ENCODE peak calls at places on chromosomes 13 and 19, in eight cellular contexts. One of them, this sample, is unnamed. For H3K27me3, the result is how much of the 10 kb centered on the place peaks cover.

GRCh38 chr19:34179066-34179465 is 6.8 kb downstream of the LSM14A start:
- DNase-seq in naive thymus-derived CD4-positive, alpha-beta T cell: no peak
- DNase-seq in CD8-positive, alpha-beta T cell: no peak
- DNase-seq in aorta: no peak
- DNase-seq in tibial artery: no peak
- DNase-seq in CD4-positive, alpha-beta T cell: no peak
- DNase-seq in mammary epithelial cell: no peak
- DNase-seq in CD8-positive, alpha-beta memory T cell: no peak
- DNase-seq in this sample: no peak

GRCh38 chr13:106587787-106588186 is 19.9 kb upstream of the ARGLU1 start:
- DNase-seq in naive thymus-derived CD4-positive, alpha-beta T cell: no peak
- DNase-seq in CD8-positive, alpha-beta T cell: no peak
- DNase-seq in aorta: no peak
- DNase-seq in tibial artery: no peak
- DNase-seq in CD4-positive, alpha-beta T cell: no peak
- DNase-seq in mammary epithelial cell: no peak
- DNase-seq in CD8-positive, alpha-beta memory T cell: no peak
- DNase-seq in this sample: no peak

GRCh38 chr19:6402834-6403608 is 10.1 kb upstream of the GTF2F1 start:
- DNase-seq in naive thymus-derived CD4-positive, alpha-beta T cell: no peak
- DNase-seq in CD8-positive, alpha-beta T cell: no peak
- DNase-seq in aorta: no peak
- DNase-seq in tibial artery: no peak
- DNase-seq in CD4-positive, alpha-beta T cell: no peak
- DNase-seq in mammary epithelial cell: no peak
- DNase-seq in CD8-positive, alpha-beta memory T cell: no peak
- DNase-seq in this sample: peak

GRCh38 chr13:113759525-113760137 is 605 bp downstream of the TMEM255B start:
- DNase-seq in naive thymus-derived CD4-positive, alpha-beta T cell: no peak
- DNase-seq in CD8-positive, alpha-beta T cell: no peak
- DNase-seq in aorta: peak
- DNase-seq in tibial artery: peak
- DNase-seq in CD4-positive, alpha-beta T cell: no peak
- DNase-seq in mammary epithelial cell: peak
- DNase-seq in CD8-positive, alpha-beta memory T cell: no peak
- DNase-seq in this sample: no peak

GRCh38 chr13:19794552-19795143 is 11.9 kb upstream of the PSPC1 start:
- DNase-seq in naive thymus-derived CD4-positive, alpha-beta T cell: no peak
- DNase-seq in CD8-positive, alpha-beta T cell: no peak
- DNase-seq in aorta: no peak
- DNase-seq in tibial artery: no peak
- DNase-seq in CD4-positive, alpha-beta T cell: no peak
- DNase-seq in mammary epithelial cell: peak
- DNase-seq in CD8-positive, alpha-beta memory T cell: no peak
- DNase-seq in this sample: no peak

GRCh38 chr19:45154064-45154827 is 6.5 kb downstream of the NKPD1 start:
- DNase-seq in naive thymus-derived CD4-positive, alpha-beta T cell: no peak
- DNase-seq in CD8-positive, alpha-beta T cell: no peak
- DNase-seq in aorta: no peak
- DNase-seq in tibial artery: no peak
- DNase-seq in CD4-positive, alpha-beta T cell: no peak
- DNase-seq in mammary epithelial cell: peak
- DNase-seq in CD8-positive, alpha-beta memory T cell: no peak
- DNase-seq in this sample: peak

GRCh38 chr19:29655648-29656335 is 9.5 kb upstream of the PLEKHF1 start:
- DNase-seq in naive thymus-derived CD4-positive, alpha-beta T cell: no peak
- DNase-seq in CD8-positive, alpha-beta T cell: no peak
- DNase-seq in aorta: no peak
- DNase-seq in tibial artery: peak
- DNase-seq in CD4-positive, alpha-beta T cell: no peak
- DNase-seq in mammary epithelial cell: no peak
- DNase-seq in CD8-positive, alpha-beta memory T cell: no peak
- DNase-seq in this sample: no peak

GRCh38 chr19:3855321-3855720 is 13.5 kb downstream of the ZFR2 start:
- DNase-seq in naive thymus-derived CD4-positive, alpha-beta T cell: no peak
- DNase-seq in CD8-positive, alpha-beta T cell: no peak
- DNase-seq in aorta: no peak
- DNase-seq in tibial artery: no peak
- DNase-seq in CD4-positive, alpha-beta T cell: no peak
- DNase-seq in mammary epithelial cell: no peak
- DNase-seq in CD8-positive, alpha-beta memory T cell: no peak
- DNase-seq in this sample: peak

GRCh38 chr13:33280550-33280905 is 5.0 kb downstream of the STARD13 start:
- DNase-seq in naive thymus-derived CD4-positive, alpha-beta T cell: no peak
- DNase-seq in CD8-positive, alpha-beta T cell: no peak
- DNase-seq in aorta: no peak
- DNase-seq in tibial artery: no peak
- DNase-seq in CD4-positive, alpha-beta T cell: no peak
- DNase-seq in mammary epithelial cell: no peak
- DNase-seq in CD8-positive, alpha-beta memory T cell: no peak
- DNase-seq in this sample: no peak

GRCh38 chr13:33279898-33280549 is 5.5 kb downstream of the STARD13 start:
- DNase-seq in naive thymus-derived CD4-positive, alpha-beta T cell: no peak
- DNase-seq in CD8-positive, alpha-beta T cell: no peak
- DNase-seq in aorta: no peak
- DNase-seq in tibial artery: no peak
- DNase-seq in CD4-positive, alpha-beta T cell: no peak
- DNase-seq in mammary epithelial cell: peak
- DNase-seq in CD8-positive, alpha-beta memory T cell: no peak
- DNase-seq in this sample: peak

GRCh38 chr13:33281951-33282595 is 3.5 kb downstream of the STARD13 start:
- DNase-seq in naive thymus-derived CD4-positive, alpha-beta T cell: no peak
- DNase-seq in CD8-positive, alpha-beta T cell: no peak
- DNase-seq in aorta: no peak
- DNase-seq in tibial artery: no peak
- DNase-seq in CD4-positive, alpha-beta T cell: no peak
- DNase-seq in mammary epithelial cell: peak
- DNase-seq in CD8-positive, alpha-beta memory T cell: no peak
- DNase-seq in this sample: peak

GRCh38 chr13:33279414-33279813 is 6.1 kb downstream of the STARD13 start:
- DNase-seq in naive thymus-derived CD4-positive, alpha-beta T cell: no peak
- DNase-seq in CD8-positive, alpha-beta T cell: no peak
- DNase-seq in aorta: no peak
- DNase-seq in tibial artery: no peak
- DNase-seq in CD4-positive, alpha-beta T cell: no peak
- DNase-seq in mammary epithelial cell: no peak
- DNase-seq in CD8-positive, alpha-beta memory T cell: no peak
- DNase-seq in this sample: no peak

GRCh38 chr13:33280923-33281322 is 4.6 kb downstream of the STARD13 start:
- DNase-seq in naive thymus-derived CD4-positive, alpha-beta T cell: no peak
- DNase-seq in CD8-positive, alpha-beta T cell: no peak
- DNase-seq in aorta: no peak
- DNase-seq in tibial artery: no peak
- DNase-seq in CD4-positive, alpha-beta T cell: no peak
- DNase-seq in mammary epithelial cell: no peak
- DNase-seq in CD8-positive, alpha-beta memory T cell: no peak
- DNase-seq in this sample: no peak
- H3K27ac ChIP-seq in naive thymus-derived CD4-positive, alpha-beta T cell: no peak
- H3K27ac ChIP-seq in CD8-positive, alpha-beta T cell: no peak
- H3K27ac ChIP-seq in aorta: no peak
- H3K27ac ChIP-seq in tibial artery: peak
- H3K27ac ChIP-seq in CD4-positive, alpha-beta T cell: no peak
- H3K27ac ChIP-seq in mammary epithelial cell: peak
- H3K27ac ChIP-seq in CD8-positive, alpha-beta memory T cell: no peak
- H3K27ac ChIP-seq in this sample: peak

GRCh38 chr19:7823902-7824301 is 6.1 kb upstream of the EVI5L start:
- DNase-seq in naive thymus-derived CD4-positive, alpha-beta T cell: no peak
- DNase-seq in CD8-positive, alpha-beta T cell: no peak
- DNase-seq in aorta: no peak
- DNase-seq in tibial artery: no peak
- DNase-seq in CD4-positive, alpha-beta T cell: no peak
- DNase-seq in mammary epithelial cell: no peak
- DNase-seq in CD8-positive, alpha-beta memory T cell: no peak
- DNase-seq in this sample: no peak
- H3K27me3 ChIP-seq in naive thymus-derived CD4-positive, alpha-beta T cell: under half
- H3K27me3 ChIP-seq in CD8-positive, alpha-beta T cell: under half
- H3K27me3 ChIP-seq in aorta: under half
- H3K27me3 ChIP-seq in tibial artery: under half
- H3K27me3 ChIP-seq in CD4-positive, alpha-beta T cell: under half
- H3K27me3 ChIP-seq in mammary epithelial cell: under half
- H3K27me3 ChIP-seq in CD8-positive, alpha-beta memory T cell: under half
- H3K27me3 ChIP-seq in this sample: under half

GRCh38 chr13:99978781-99979452 is 2.7 kb upstream of the ZIC2 start:
- DNase-seq in naive thymus-derived CD4-positive, alpha-beta T cell: no peak
- DNase-seq in CD8-positive, alpha-beta T cell: no peak
- DNase-seq in aorta: no peak
- DNase-seq in tibial artery: no peak
- DNase-seq in CD4-positive, alpha-beta T cell: no peak
- DNase-seq in mammary epithelial cell: no peak
- DNase-seq in CD8-positive, alpha-beta memory T cell: no peak
- DNase-seq in this sample: no peak
- H3K27ac ChIP-seq in naive thymus-derived CD4-positive, alpha-beta T cell: no peak
- H3K27ac ChIP-seq in CD8-positive, alpha-beta T cell: no peak
- H3K27ac ChIP-seq in aorta: no peak
- H3K27ac ChIP-seq in tibial artery: no peak
- H3K27ac ChIP-seq in CD4-positive, alpha-beta T cell: no peak
- H3K27ac ChIP-seq in mammary epithelial cell: no peak
- H3K27ac ChIP-seq in CD8-positive, alpha-beta memory T cell: no peak
- H3K27ac ChIP-seq in this sample: no peak

GRCh38 chr19:17678836-17679235 is 9.3 kb downstream of the UNC13A start:
- DNase-seq in naive thymus-derived CD4-positive, alpha-beta T cell: no peak
- DNase-seq in CD8-positive, alpha-beta T cell: no peak
- DNase-seq in aorta: no peak
- DNase-seq in tibial artery: no peak
- DNase-seq in CD4-positive, alpha-beta T cell: no peak
- DNase-seq in mammary epithelial cell: no peak
- DNase-seq in CD8-positive, alpha-beta memory T cell: no peak
- DNase-seq in this sample: no peak
- H3K27me3 ChIP-seq in naive thymus-derived CD4-positive, alpha-beta T cell: under half
- H3K27me3 ChIP-seq in CD8-positive, alpha-beta T cell: under half
- H3K27me3 ChIP-seq in aorta: under half
- H3K27me3 ChIP-seq in tibial artery: under half
- H3K27me3 ChIP-seq in CD4-positive, alpha-beta T cell: under half
- H3K27me3 ChIP-seq in mammary epithelial cell: under half
- H3K27me3 ChIP-seq in CD8-positive, alpha-beta memory T cell: under half
- H3K27me3 ChIP-seq in this sample: under half

GRCh38 chr19:18433735-18434398 is 4.1 kb downstream of the ISYNA1 start:
- DNase-seq in naive thymus-derived CD4-positive, alpha-beta T cell: no peak
- DNase-seq in CD8-positive, alpha-beta T cell: no peak
- DNase-seq in aorta: no peak
- DNase-seq in tibial artery: no peak
- DNase-seq in CD4-positive, alpha-beta T cell: no peak
- DNase-seq in mammary epithelial cell: no peak
- DNase-seq in CD8-positive, alpha-beta memory T cell: no peak
- DNase-seq in this sample: no peak

GRCh38 chr19:18432275-18433038 is 5.5 kb downstream of the ISYNA1 start:
- DNase-seq in naive thymus-derived CD4-positive, alpha-beta T cell: no peak
- DNase-seq in CD8-positive, alpha-beta T cell: no peak
- DNase-seq in aorta: no peak
- DNase-seq in tibial artery: peak
- DNase-seq in CD4-positive, alpha-beta T cell: no peak
- DNase-seq in mammary epithelial cell: no peak
- DNase-seq in CD8-positive, alpha-beta memory T cell: no peak
- DNase-seq in this sample: no peak

GRCh38 chr19:18431351-18432197 is 6.4 kb downstream of the ISYNA1 start:
- DNase-seq in naive thymus-derived CD4-positive, alpha-beta T cell: no peak
- DNase-seq in CD8-positive, alpha-beta T cell: no peak
- DNase-seq in aorta: no peak
- DNase-seq in tibial artery: peak
- DNase-seq in CD4-positive, alpha-beta T cell: no peak
- DNase-seq in mammary epithelial cell: no peak
- DNase-seq in CD8-positive, alpha-beta memory T cell: no peak
- DNase-seq in this sample: no peak

GRCh38 chr19:18434411-18435184 is 3.3 kb downstream of the ISYNA1 start:
- DNase-seq in naive thymus-derived CD4-positive, alpha-beta T cell: no peak
- DNase-seq in CD8-positive, alpha-beta T cell: no peak
- DNase-seq in aorta: no peak
- DNase-seq in tibial artery: no peak
- DNase-seq in CD4-positive, alpha-beta T cell: no peak
- DNase-seq in mammary epithelial cell: no peak
- DNase-seq in CD8-positive, alpha-beta memory T cell: no peak
- DNase-seq in this sample: no peak

GRCh38 chr19:18433039-18433691 is 4.8 kb downstream of the ISYNA1 start:
- DNase-seq in naive thymus-derived CD4-positive, alpha-beta T cell: peak
- DNase-seq in CD8-positive, alpha-beta T cell: peak
- DNase-seq in aorta: no peak
- DNase-seq in tibial artery: peak
- DNase-seq in CD4-positive, alpha-beta T cell: no peak
- DNase-seq in mammary epithelial cell: no peak
- DNase-seq in CD8-positive, alpha-beta memory T cell: peak
- DNase-seq in this sample: no peak
- H3K27ac ChIP-seq in naive thymus-derived CD4-positive, alpha-beta T cell: peak
- H3K27ac ChIP-seq in CD8-positive, alpha-beta T cell: no peak
- H3K27ac ChIP-seq in aorta: no peak
- H3K27ac ChIP-seq in tibial artery: peak
- H3K27ac ChIP-seq in CD4-positive, alpha-beta T cell: no peak
- H3K27ac ChIP-seq in mammary epithelial cell: no peak
- H3K27ac ChIP-seq in CD8-positive, alpha-beta memory T cell: peak
- H3K27ac ChIP-seq in this sample: no peak

DNA sequence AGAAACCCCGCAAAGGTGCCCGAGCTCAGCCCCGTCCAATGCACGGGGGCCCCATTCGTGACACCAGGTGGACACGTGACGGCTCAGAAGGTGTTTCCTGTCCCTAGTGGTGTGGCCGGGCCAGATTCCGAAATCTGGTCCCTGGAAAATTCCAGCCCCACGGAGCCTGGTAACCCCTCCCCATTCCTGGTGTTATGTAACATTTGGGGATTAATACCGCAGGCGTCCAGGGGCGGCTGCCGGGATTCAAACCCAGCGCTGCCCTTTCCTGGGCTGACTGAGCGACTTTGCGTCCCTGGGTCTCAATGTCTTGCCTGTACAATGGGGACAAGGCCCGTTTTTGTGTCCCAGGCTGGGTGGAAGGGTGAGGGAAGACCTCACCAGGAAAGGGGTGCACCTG is 1.0 kb upstream of the PLK5 start:
- DNase-seq in naive thymus-derived CD4-positive, alpha-beta T cell: no peak
- DNase-seq in CD8-positive, alpha-beta T cell: no peak
- DNase-seq in aorta: peak
- DNase-seq in tibial artery: no peak
- DNase-seq in CD4-positive, alpha-beta T cell: no peak
- DNase-seq in mammary epithelial cell: no peak
- DNase-seq in CD8-positive, alpha-beta memory T cell: no peak
- DNase-seq in this sample: no peak
- H3K27me3 ChIP-seq in naive thymus-derived CD4-positive, alpha-beta T cell: under half
- H3K27me3 ChIP-seq in CD8-positive, alpha-beta T cell: under half
- H3K27me3 ChIP-seq in aorta: under half
- H3K27me3 ChIP-seq in tibial artery: half or more
- H3K27me3 ChIP-seq in CD4-positive, alpha-beta T cell: under half
- H3K27me3 ChIP-seq in mammary epithelial cell: under half
- H3K27me3 ChIP-seq in CD8-positive, alpha-beta memory T cell: under half
- H3K27me3 ChIP-seq in this sample: under half

GRCh38 chr13:110869805-110870706 is 44.8 kb downstream of the ANKRD10 start:
- DNase-seq in naive thymus-derived CD4-positive, alpha-beta T cell: no peak
- DNase-seq in CD8-positive, alpha-beta T cell: no peak
- DNase-seq in aorta: peak
- DNase-seq in tibial artery: peak
- DNase-seq in CD4-positive, alpha-beta T cell: no peak
- DNase-seq in mammary epithelial cell: peak
- DNase-seq in CD8-positive, alpha-beta memory T cell: no peak
- DNase-seq in this sample: peak
- H3K27ac ChIP-seq in naive thymus-derived CD4-positive, alpha-beta T cell: no peak
- H3K27ac ChIP-seq in CD8-positive, alpha-beta T cell: no peak
- H3K27ac ChIP-seq in aorta: peak
- H3K27ac ChIP-seq in tibial artery: peak
- H3K27ac ChIP-seq in CD4-positive, alpha-beta T cell: no peak
- H3K27ac ChIP-seq in mammary epithelial cell: peak
- H3K27ac ChIP-seq in CD8-positive, alpha-beta memory T cell: peak
- H3K27ac ChIP-seq in this sample: peak

DNA sequence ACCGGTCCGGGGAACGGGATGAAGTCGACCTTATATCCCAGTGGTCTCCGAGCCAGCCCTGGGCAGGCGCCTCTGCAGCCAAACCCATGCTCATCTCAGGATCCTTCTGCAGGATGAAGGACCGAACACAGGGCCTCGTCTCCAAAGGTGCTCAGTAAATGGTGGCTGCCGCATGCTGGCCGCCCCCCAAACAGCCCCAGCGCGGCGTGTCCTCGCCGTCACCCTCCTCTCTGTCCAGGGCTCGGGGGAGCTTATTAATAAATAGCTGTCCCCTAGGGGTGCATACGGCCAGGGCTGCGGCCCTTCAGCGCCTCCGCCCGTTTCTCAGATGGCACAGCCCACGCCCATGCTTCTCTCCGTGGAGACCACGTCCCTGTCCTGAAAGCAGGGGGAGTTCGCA is 32.6 kb upstream of the SPACA7 start:
- DNase-seq in naive thymus-derived CD4-positive, alpha-beta T cell: no peak
- DNase-seq in CD8-positive, alpha-beta T cell: no peak
- DNase-seq in aorta: no peak
- DNase-seq in tibial artery: peak
- DNase-seq in CD4-positive, alpha-beta T cell: no peak
- DNase-seq in mammary epithelial cell: no peak
- DNase-seq in CD8-positive, alpha-beta memory T cell: no peak
- DNase-seq in this sample: no peak
- H3K27me3 ChIP-seq in naive thymus-derived CD4-positive, alpha-beta T cell: under half
- H3K27me3 ChIP-seq in CD8-positive, alpha-beta T cell: under half
- H3K27me3 ChIP-seq in aorta: under half
- H3K27me3 ChIP-seq in tibial artery: under half
- H3K27me3 ChIP-seq in CD4-positive, alpha-beta T cell: under half
- H3K27me3 ChIP-seq in mammary epithelial cell: under half
- H3K27me3 ChIP-seq in CD8-positive, alpha-beta memory T cell: under half
- H3K27me3 ChIP-seq in this sample: under half

This sample was measured in brain microvascular endothelial cell.